ENCODE peak calls at places on chromosome 16, in six cellular contexts. Y, E, H, U, O and R are unnamed samples.

GRCh38 chr16:2142942-2143868 is 5.2 kb upstream of the RAB26 start:
- DNase-seq in Y (no peak), E (no peak), H (no peak), U (no peak), O (no peak), R (no peak)

GRCh38 chr16:15880909-15881308 is 7.5 kb downstream of the CEP20 start:
- DNase-seq in Y (no peak), E (no peak), H (no peak), U (no peak), O (no peak), R (no peak)

GRCh38 chr16:82881517-82881916 is 254.7 kb downstream of the CDH13 start:
- DNase-seq in Y (no peak), E (no peak), H (no peak), U (no peak), O (no peak), R (no peak)

GRCh38 chr16:84013787-84014569 is 28.6 kb downstream of the SLC38A8 start:
- DNase-seq in Y (no peak), E (no peak), H (no peak), U (no peak), O (peak), R (no peak)

GRCh38 chr16:10539256-10539655 is 41.1 kb downstream of the EMP2 start:
- DNase-seq in Y (no peak), E (no peak), H (no peak), U (no peak), O (no peak), R (no peak)

GRCh38 chr16:78388920-78389564 is 289.6 kb downstream of the WWOX start:
- DNase-seq in Y (no peak), E (no peak), H (no peak), U (peak), O (no peak), R (no peak)

GRCh38 chr16:56201030-56201429 is 9.7 kb downstream of the GNAO1 start:
- DNase-seq in Y (no peak), E (no peak), H (no peak), U (no peak), O (no peak), R (no peak)

GRCh38 chr16:10428433-10429168 is 42.7 kb downstream of the ATF7IP2 start:
- DNase-seq in Y (no peak), E (no peak), H (no peak), U (no peak), O (no peak), R (no peak)

GRCh38 chr16:57639172-57639571 is 10.7 kb downstream of the ADGRG1 start:
- DNase-seq in Y (no peak), E (no peak), H (no peak), U (peak), O (no peak), R (no peak)

GRCh38 chr16:84726079-84726669 is 26.4 kb downstream of the USP10 start:
- DNase-seq in Y (peak), E (peak), H (peak), U (peak), O (peak), R (peak)

GRCh38 chr16:86048221-86048620 is 149.3 kb downstream of the IRF8 start:
- DNase-seq in Y (no peak), E (peak), H (no peak), U (no peak), O (no peak), R (no peak)

GRCh38 chr16:86044881-86045600 is 146.1 kb downstream of the IRF8 start:
- DNase-seq in Y (no peak), E (peak), H (no peak), U (no peak), O (no peak), R (no peak)

GRCh38 chr16:86046026-86046713 is 147.2 kb downstream of the IRF8 start:
- DNase-seq in Y (no peak), E (peak), H (no peak), U (no peak), O (no peak), R (no peak)

GRCh38 chr16:86045601-86045971 is 146.6 kb downstream of the IRF8 start:
- DNase-seq in Y (no peak), E (peak), H (no peak), U (no peak), O (no peak), R (no peak)

DNA sequence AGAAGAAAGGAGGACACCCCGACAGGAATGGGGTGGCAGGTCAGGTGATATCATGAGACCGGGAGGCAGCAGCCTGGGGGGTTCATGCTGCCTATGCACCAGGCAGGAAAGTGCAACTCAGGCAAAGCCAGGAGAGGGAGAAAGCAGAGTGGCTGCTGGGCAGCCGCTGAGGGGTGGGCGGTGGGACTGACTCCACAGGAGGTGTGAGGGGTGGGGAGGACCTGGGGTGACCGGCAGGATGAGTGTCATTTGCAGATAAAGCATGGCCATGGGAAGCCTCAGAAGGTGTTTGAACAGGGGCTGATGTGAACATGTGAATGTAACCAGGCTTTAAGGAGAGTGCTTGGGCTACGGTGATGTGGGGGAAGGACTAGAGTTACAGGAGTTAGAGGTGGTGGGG is 147.9 kb downstream of the IRF8 start:
- DNase-seq in Y (no peak), E (peak), H (no peak), U (no peak), O (no peak), R (no peak)
- TF ChIP-seq POLR2A in Y (no peak), E (no peak), H (no peak), U (no peak), O (no peak), R (no peak)

DNA sequence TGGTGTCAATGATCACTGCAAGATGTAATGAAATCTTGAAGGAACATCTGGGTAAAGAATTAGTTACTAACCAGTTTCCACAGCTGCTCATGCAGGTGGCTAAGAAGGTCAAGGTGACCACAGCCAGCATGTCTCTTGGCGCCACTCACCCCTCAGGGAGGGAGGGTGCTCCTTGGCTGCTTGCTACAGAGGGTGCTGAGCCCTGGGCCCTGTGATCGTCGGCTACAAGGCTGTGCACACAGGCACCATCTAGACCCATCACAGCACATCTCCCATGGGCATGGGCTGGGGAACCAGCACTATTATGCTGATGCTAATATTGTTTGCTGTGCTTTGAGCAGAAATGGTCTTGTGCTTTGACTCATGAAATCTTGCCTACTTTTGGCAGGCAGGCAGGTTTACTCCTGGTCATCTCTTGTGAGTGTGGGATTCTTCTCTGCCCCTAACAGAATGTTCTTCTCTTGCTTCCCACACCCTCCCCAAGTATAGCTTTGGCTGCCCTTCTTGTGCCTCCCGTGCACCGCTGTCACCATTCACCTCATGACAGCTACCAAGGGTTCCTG is 36.4 kb downstream of the TXNDC11 start:
- DNase-seq in Y (no peak), E (no peak), H (no peak), U (peak), O (no peak), R (no peak)
- TF ChIP-seq POLR2A in Y (no peak), E (no peak), H (no peak), U (no peak), O (no peak), R (no peak)

DNA sequence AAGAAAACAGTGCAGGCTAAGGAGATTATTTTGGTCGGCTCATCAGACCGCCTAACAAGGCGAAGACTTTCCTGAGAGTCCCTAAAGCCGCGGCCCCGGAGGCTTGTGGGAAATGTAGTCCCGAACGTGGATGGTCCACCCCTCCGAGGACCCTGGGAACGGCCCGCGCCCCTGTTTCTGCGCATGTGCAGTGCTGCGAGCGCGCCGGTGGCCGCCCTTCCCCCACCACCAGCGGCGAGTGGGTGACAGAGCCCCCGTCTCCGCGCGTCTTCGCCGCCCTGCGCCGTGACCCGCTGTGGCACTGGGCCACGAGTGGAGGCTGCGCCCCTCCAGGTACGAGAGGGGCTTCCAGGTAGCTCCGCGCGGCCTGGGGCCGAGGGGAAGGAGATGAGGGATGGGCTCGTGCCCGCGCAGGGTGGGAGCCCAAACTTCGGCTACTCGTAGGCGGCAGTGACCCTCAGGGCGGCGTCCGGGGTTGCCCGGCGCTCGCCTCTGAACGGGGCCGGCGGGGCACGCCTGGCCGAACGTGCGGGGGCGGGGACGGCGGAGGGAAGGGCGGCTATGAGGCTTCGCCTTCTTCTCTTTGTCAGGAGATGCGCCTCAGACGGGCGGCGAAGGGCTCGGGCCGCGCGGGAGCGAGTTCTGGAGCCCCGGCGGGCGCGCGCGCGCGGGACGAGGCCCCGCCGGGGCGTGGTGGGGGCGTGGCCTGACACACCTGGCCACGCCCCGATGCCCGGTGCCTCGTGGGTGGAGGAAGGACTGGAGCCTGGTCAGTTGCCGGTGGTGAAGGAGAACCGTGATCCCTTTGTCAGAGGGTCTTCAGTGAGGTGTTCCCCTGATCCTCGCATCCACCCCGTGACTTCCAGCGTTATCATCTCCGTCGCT is at the start of gene ZFP1:
- DNase-seq in Y (peak), E (peak), H (peak), U (peak), O (peak), R (peak)
- TF ChIP-seq POLR2A in Y (no peak), E (peak), H (peak), U (peak), O (peak), R (peak)

GRCh38 chr16:31199430-31200041 is 3.0 kb downstream of the PYCARD start:
- DNase-seq in Y (no peak), E (no peak), H (no peak), U (no peak), O (no peak), R (no peak)
- TF ChIP-seq POLR2A in Y (no peak), E (no peak), H (no peak), U (no peak), O (no peak), R (no peak)

DNA sequence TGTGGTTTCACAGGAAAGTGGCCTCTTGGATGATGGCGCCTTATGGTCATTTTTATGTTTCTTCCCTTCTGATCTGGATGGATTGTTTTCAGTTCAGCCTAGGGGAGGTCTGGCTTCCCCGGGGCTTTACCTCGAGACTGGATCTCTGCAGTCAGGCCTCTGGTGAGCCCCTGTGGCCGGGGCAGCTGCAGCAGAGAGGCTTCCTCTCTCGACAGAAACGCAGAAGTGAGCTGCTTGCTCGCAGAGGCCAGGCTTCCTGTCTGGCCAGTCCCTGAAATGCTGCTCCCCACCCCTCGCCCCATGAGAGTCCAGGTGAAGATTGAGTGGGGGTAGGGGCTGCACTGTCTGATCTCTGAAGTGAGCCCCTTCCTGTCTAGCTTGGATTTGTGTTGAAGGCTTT is 44.0 kb downstream of the PLCG2 start:
- DNase-seq in Y (no peak), E (no peak), H (peak), U (peak), O (no peak), R (no peak)
- TF ChIP-seq POLR2A in Y (no peak), E (no peak), H (no peak), U (no peak), O (no peak), R (no peak)

GRCh38 chr16:72008424-72009216 is at the start of gene DHODH:
- DNase-seq in Y (peak), E (peak), H (peak), U (peak), O (peak), R (no peak)
- TF ChIP-seq POLR2A in Y (peak), E (no peak), H (no peak), U (peak), O (peak), R (no peak)

GRCh38 chr16:3608069-3608468 is 3.3 kb downstream of the SLX4 start:
- DNase-seq in Y (no peak), E (no peak), H (no peak), U (no peak), O (no peak), R (no peak)

GRCh38 chr16:3609895-3610697 is 1.3 kb downstream of the SLX4 start:
- DNase-seq in Y (no peak), E (no peak), H (no peak), U (no peak), O (no peak), R (no peak)

GRCh38 chr16:3610698-3611144 is 685 bp downstream of the SLX4 start:
- DNase-seq in Y (no peak), E (no peak), H (no peak), U (no peak), O (no peak), R (no peak)

GRCh38 chr16:3612510-3613466 is 1.4 kb upstream of the SLX4 start:
- DNase-seq in Y (no peak), E (no peak), H (no peak), U (no peak), O (no peak), R (no peak)

DNA sequence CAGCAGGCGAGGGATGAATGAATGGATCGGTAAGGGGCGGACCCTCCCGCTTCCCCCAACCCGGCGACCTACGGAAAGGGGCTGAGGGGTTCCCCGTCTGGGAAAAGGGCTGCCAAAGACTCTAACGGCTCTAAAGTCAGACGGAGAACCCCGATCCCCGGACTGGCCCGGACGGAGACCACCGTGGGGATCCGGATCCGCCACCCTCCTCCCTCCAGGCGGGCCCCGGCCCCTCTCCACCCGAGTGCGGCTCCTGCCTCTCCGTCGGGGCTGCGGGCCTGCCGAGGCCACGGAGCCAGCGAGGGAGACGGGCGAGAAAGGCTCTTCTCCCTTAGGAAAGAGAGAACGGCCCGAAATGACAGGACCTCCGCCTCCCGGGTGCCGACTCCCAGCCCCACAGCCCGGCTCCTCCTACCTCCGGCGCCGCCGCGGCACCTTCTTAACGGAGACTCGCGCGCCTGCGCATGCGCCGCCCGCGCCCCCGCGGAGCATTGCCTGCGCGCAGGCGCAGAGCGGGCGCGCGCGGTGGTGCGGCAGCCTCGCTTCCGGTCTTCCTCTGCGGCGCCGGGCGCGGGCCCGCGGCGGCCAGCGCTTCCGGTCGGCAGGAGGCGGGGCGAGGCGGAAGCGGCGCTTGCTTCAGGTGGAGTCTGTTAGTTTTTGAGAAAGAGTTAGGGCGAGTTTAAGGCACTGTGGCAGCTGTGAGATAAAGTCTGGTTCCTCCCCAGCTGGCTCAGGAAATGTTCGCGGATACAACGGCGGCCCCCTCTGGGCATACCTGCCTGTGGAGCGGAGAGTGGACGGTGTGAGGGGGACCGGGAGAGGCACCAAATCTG is at the start of gene SLX4:
- DNase-seq in Y (peak), E (peak), H (peak), U (peak), O (peak), R (peak)
- TF ChIP-seq POLR2A in Y (peak), E (no peak), H (no peak), U (peak), O (peak), R (no peak)

GRCh38 chr16:66320774-66321173 is 45.7 kb upstream of the CDH5 start:
- DNase-seq in Y (no peak), E (no peak), H (no peak), U (no peak), O (no peak), R (no peak)
- TF ChIP-seq POLR2A in Y (no peak), E (no peak), H (no peak), U (no peak), O (no peak), R (no peak)